ENCODE peak calls at places on chromosomes 2 and 18, in seven cellular contexts. One of them, this sample, is unnamed.

GRCh38 chr2:237900891-237901831 is 41.7 kb downstream of the RAMP1 start:
- DNase-seq in PC-3: no peak
- DNase-seq in NCI-H2029 treated with DMSO at 0.1 percent for 48 hours: peak; percentile 6
- DNase-seq in activated T-helper 9 cell treated with anti-CD3 and anti-CD28 coated beads, Interleukin-2, amount 50 U/mL, for 16 hours: no peak
- DNase-seq in midbrain: no peak
- DNase-seq in SK-MEL-5: no peak
- DNase-seq in stimulated activated CD8-positive, alpha-beta memory T cell treated with anti-CD3 and anti-CD28 coated beads, Interleukin-2, amount 100 ng/mL, for 48 hours: no peak
- DNase-seq in this sample: no peak

GRCh38 chr2:98348066-98348561 is 1.9 kb downstream of the CNGA3 start:
- DNase-seq in SK-MEL-5: no peak
- DNase-seq in midbrain: no peak
- DNase-seq in PC-3: no peak
- DNase-seq in NCI-H2029 treated with DMSO at 0.1 percent for 48 hours: no peak
- DNase-seq in stimulated activated CD8-positive, alpha-beta memory T cell treated with anti-CD3 and anti-CD28 coated beads, Interleukin-2, amount 100 ng/mL, for 48 hours: no peak
- DNase-seq in activated T-helper 9 cell treated with anti-CD3 and anti-CD28 coated beads, Interleukin-2, amount 50 U/mL, for 16 hours: no peak
- DNase-seq in this sample: peak; percentile 58

GRCh38 chr18:9965711-9966624 is 52.2 kb downstream of the VAPA start:
- DNase-seq in midbrain: no peak
- DNase-seq in SK-MEL-5: no peak
- DNase-seq in activated T-helper 9 cell treated with anti-CD3 and anti-CD28 coated beads, Interleukin-2, amount 50 U/mL, for 16 hours: no peak
- DNase-seq in NCI-H2029 treated with DMSO at 0.1 percent for 48 hours: no peak
- DNase-seq in stimulated activated CD8-positive, alpha-beta memory T cell treated with anti-CD3 and anti-CD28 coated beads, Interleukin-2, amount 100 ng/mL, for 48 hours: no peak
- DNase-seq in PC-3: no peak
- DNase-seq in this sample: no peak

GRCh38 chr2:176734868-176735267 is 465.6 kb downstream of the MTX2 start:
- DNase-seq in midbrain: no peak
- DNase-seq in PC-3: no peak
- DNase-seq in activated T-helper 9 cell treated with anti-CD3 and anti-CD28 coated beads, Interleukin-2, amount 50 U/mL, for 16 hours: no peak
- DNase-seq in SK-MEL-5: no peak
- DNase-seq in NCI-H2029 treated with DMSO at 0.1 percent for 48 hours: no peak
- DNase-seq in stimulated activated CD8-positive, alpha-beta memory T cell treated with anti-CD3 and anti-CD28 coated beads, Interleukin-2, amount 100 ng/mL, for 48 hours: no peak
- DNase-seq in this sample: no peak

GRCh38 chr18:944440-944839 is 39.8 kb downstream of the ADCYAP1 start:
- DNase-seq in NCI-H2029 treated with DMSO at 0.1 percent for 48 hours: no peak
- DNase-seq in midbrain: no peak
- DNase-seq in PC-3: peak; percentile 86
- DNase-seq in stimulated activated CD8-positive, alpha-beta memory T cell treated with anti-CD3 and anti-CD28 coated beads, Interleukin-2, amount 100 ng/mL, for 48 hours: no peak
- DNase-seq in activated T-helper 9 cell treated with anti-CD3 and anti-CD28 coated beads, Interleukin-2, amount 50 U/mL, for 16 hours: no peak
- DNase-seq in SK-MEL-5: peak; percentile 57
- DNase-seq in this sample: no peak

GRCh38 chr18:48818329-48819254 is 132.2 kb downstream of the SMAD7 start:
- DNase-seq in activated T-helper 9 cell treated with anti-CD3 and anti-CD28 coated beads, Interleukin-2, amount 50 U/mL, for 16 hours: no peak
- DNase-seq in stimulated activated CD8-positive, alpha-beta memory T cell treated with anti-CD3 and anti-CD28 coated beads, Interleukin-2, amount 100 ng/mL, for 48 hours: no peak
- DNase-seq in midbrain: no peak
- DNase-seq in NCI-H2029 treated with DMSO at 0.1 percent for 48 hours: no peak
- DNase-seq in PC-3: no peak
- DNase-seq in SK-MEL-5: no peak
- DNase-seq in this sample: peak; percentile 11

GRCh38 chr2:41966920-41967319 is 80.9 kb upstream of the PKDCC start:
- DNase-seq in activated T-helper 9 cell treated with anti-CD3 and anti-CD28 coated beads, Interleukin-2, amount 50 U/mL, for 16 hours: no peak
- DNase-seq in NCI-H2029 treated with DMSO at 0.1 percent for 48 hours: no peak
- DNase-seq in SK-MEL-5: no peak
- DNase-seq in stimulated activated CD8-positive, alpha-beta memory T cell treated with anti-CD3 and anti-CD28 coated beads, Interleukin-2, amount 100 ng/mL, for 48 hours: no peak
- DNase-seq in midbrain: peak; percentile 59
- DNase-seq in PC-3: no peak
- DNase-seq in this sample: peak; percentile 44

GRCh38 chr18:2303517-2304238 is 267.6 kb downstream of the METTL4 start:
- DNase-seq in PC-3: peak; percentile 81
- DNase-seq in midbrain: no peak
- DNase-seq in NCI-H2029 treated with DMSO at 0.1 percent for 48 hours: no peak
- DNase-seq in SK-MEL-5: no peak
- DNase-seq in activated T-helper 9 cell treated with anti-CD3 and anti-CD28 coated beads, Interleukin-2, amount 50 U/mL, for 16 hours: no peak
- DNase-seq in stimulated activated CD8-positive, alpha-beta memory T cell treated with anti-CD3 and anti-CD28 coated beads, Interleukin-2, amount 100 ng/mL, for 48 hours: no peak
- DNase-seq in this sample: no peak

GRCh38 chr2:239945751-239946569 is 79.2 kb downstream of the NDUFA10 start:
- DNase-seq in SK-MEL-5: no peak
- DNase-seq in stimulated activated CD8-positive, alpha-beta memory T cell treated with anti-CD3 and anti-CD28 coated beads, Interleukin-2, amount 100 ng/mL, for 48 hours: no peak
- DNase-seq in activated T-helper 9 cell treated with anti-CD3 and anti-CD28 coated beads, Interleukin-2, amount 50 U/mL, for 16 hours: no peak
- DNase-seq in PC-3: no peak
- DNase-seq in NCI-H2029 treated with DMSO at 0.1 percent for 48 hours: no peak
- DNase-seq in midbrain: no peak
- DNase-seq in this sample: peak; percentile 13

GRCh38 chr2:122261923-122262322 is 506.5 kb downstream of the TSN start:
- DNase-seq in PC-3: no peak
- DNase-seq in SK-MEL-5: no peak
- DNase-seq in activated T-helper 9 cell treated with anti-CD3 and anti-CD28 coated beads, Interleukin-2, amount 50 U/mL, for 16 hours: no peak
- DNase-seq in stimulated activated CD8-positive, alpha-beta memory T cell treated with anti-CD3 and anti-CD28 coated beads, Interleukin-2, amount 100 ng/mL, for 48 hours: no peak
- DNase-seq in NCI-H2029 treated with DMSO at 0.1 percent for 48 hours: no peak
- DNase-seq in midbrain: no peak
- DNase-seq in this sample: no peak

GRCh38 chr2:149924028-149924427 is 336.5 kb upstream of the MMADHC start:
- DNase-seq in activated T-helper 9 cell treated with anti-CD3 and anti-CD28 coated beads, Interleukin-2, amount 50 U/mL, for 16 hours: no peak
- DNase-seq in stimulated activated CD8-positive, alpha-beta memory T cell treated with anti-CD3 and anti-CD28 coated beads, Interleukin-2, amount 100 ng/mL, for 48 hours: no peak
- DNase-seq in NCI-H2029 treated with DMSO at 0.1 percent for 48 hours: no peak
- DNase-seq in PC-3: peak; percentile 61
- DNase-seq in midbrain: no peak
- DNase-seq in SK-MEL-5: no peak
- DNase-seq in this sample: no peak

GRCh38 chr2:105451571-105452140 is 52.8 kb upstream of the FHL2 start:
- DNase-seq in PC-3: no peak
- DNase-seq in activated T-helper 9 cell treated with anti-CD3 and anti-CD28 coated beads, Interleukin-2, amount 50 U/mL, for 16 hours: no peak
- DNase-seq in NCI-H2029 treated with DMSO at 0.1 percent for 48 hours: no peak
- DNase-seq in SK-MEL-5: no peak
- DNase-seq in midbrain: no peak
- DNase-seq in stimulated activated CD8-positive, alpha-beta memory T cell treated with anti-CD3 and anti-CD28 coated beads, Interleukin-2, amount 100 ng/mL, for 48 hours: no peak
- DNase-seq in this sample: no peak

GRCh38 chr2:85436836-85437487 is 18.4 kb downstream of the SH2D6 start:
- DNase-seq in midbrain: no peak
- DNase-seq in activated T-helper 9 cell treated with anti-CD3 and anti-CD28 coated beads, Interleukin-2, amount 50 U/mL, for 16 hours: no peak
- DNase-seq in PC-3: no peak
- DNase-seq in NCI-H2029 treated with DMSO at 0.1 percent for 48 hours: no peak
- DNase-seq in SK-MEL-5: no peak
- DNase-seq in stimulated activated CD8-positive, alpha-beta memory T cell treated with anti-CD3 and anti-CD28 coated beads, Interleukin-2, amount 100 ng/mL, for 48 hours: no peak
- DNase-seq in this sample: no peak

GRCh38 chr2:205543937-205544702 is 138.2 kb upstream of the NRP2 start:
- DNase-seq in PC-3: no peak
- DNase-seq in stimulated activated CD8-positive, alpha-beta memory T cell treated with anti-CD3 and anti-CD28 coated beads, Interleukin-2, amount 100 ng/mL, for 48 hours: no peak
- DNase-seq in activated T-helper 9 cell treated with anti-CD3 and anti-CD28 coated beads, Interleukin-2, amount 50 U/mL, for 16 hours: no peak
- DNase-seq in SK-MEL-5: no peak
- DNase-seq in midbrain: no peak
- DNase-seq in NCI-H2029 treated with DMSO at 0.1 percent for 48 hours: no peak
- DNase-seq in this sample: no peak

GRCh38 chr2:173150087-173150486 is 74.4 kb downstream of the MAP3K20 start:
- DNase-seq in midbrain: no peak
- DNase-seq in PC-3: no peak
- DNase-seq in SK-MEL-5: no peak
- DNase-seq in activated T-helper 9 cell treated with anti-CD3 and anti-CD28 coated beads, Interleukin-2, amount 50 U/mL, for 16 hours: no peak
- DNase-seq in NCI-H2029 treated with DMSO at 0.1 percent for 48 hours: no peak
- DNase-seq in stimulated activated CD8-positive, alpha-beta memory T cell treated with anti-CD3 and anti-CD28 coated beads, Interleukin-2, amount 100 ng/mL, for 48 hours: no peak
- DNase-seq in this sample: no peak

GRCh38 chr2:47354013-47354816 is 48.7 kb upstream of the MSH2 start:
- DNase-seq in stimulated activated CD8-positive, alpha-beta memory T cell treated with anti-CD3 and anti-CD28 coated beads, Interleukin-2, amount 100 ng/mL, for 48 hours: no peak
- DNase-seq in PC-3: peak; percentile 85
- DNase-seq in NCI-H2029 treated with DMSO at 0.1 percent for 48 hours: no peak
- DNase-seq in activated T-helper 9 cell treated with anti-CD3 and anti-CD28 coated beads, Interleukin-2, amount 50 U/mL, for 16 hours: no peak
- DNase-seq in midbrain: no peak
- DNase-seq in SK-MEL-5: no peak
- DNase-seq in this sample: no peak

GRCh38 chr2:134724341-134724740 is 5.5 kb upstream of the TMEM163 start:
- DNase-seq in midbrain: no peak
- DNase-seq in SK-MEL-5: no peak
- DNase-seq in activated T-helper 9 cell treated with anti-CD3 and anti-CD28 coated beads, Interleukin-2, amount 50 U/mL, for 16 hours: no peak
- DNase-seq in stimulated activated CD8-positive, alpha-beta memory T cell treated with anti-CD3 and anti-CD28 coated beads, Interleukin-2, amount 100 ng/mL, for 48 hours: no peak
- DNase-seq in PC-3: no peak
- DNase-seq in NCI-H2029 treated with DMSO at 0.1 percent for 48 hours: no peak
- DNase-seq in this sample: no peak

GRCh38 chr2:124048664-124049063 is 23.6 kb downstream of the CNTNAP5 start:
- DNase-seq in stimulated activated CD8-positive, alpha-beta memory T cell treated with anti-CD3 and anti-CD28 coated beads, Interleukin-2, amount 100 ng/mL, for 48 hours: no peak
- DNase-seq in SK-MEL-5: no peak
- DNase-seq in NCI-H2029 treated with DMSO at 0.1 percent for 48 hours: no peak
- DNase-seq in midbrain: no peak
- DNase-seq in PC-3: no peak
- DNase-seq in activated T-helper 9 cell treated with anti-CD3 and anti-CD28 coated beads, Interleukin-2, amount 50 U/mL, for 16 hours: no peak
- DNase-seq in this sample: no peak

GRCh38 chr18:23648456-23648855 is 14.3 kb downstream of the ANKRD29 start:
- DNase-seq in midbrain: no peak
- DNase-seq in SK-MEL-5: no peak
- DNase-seq in stimulated activated CD8-positive, alpha-beta memory T cell treated with anti-CD3 and anti-CD28 coated beads, Interleukin-2, amount 100 ng/mL, for 48 hours: no peak
- DNase-seq in activated T-helper 9 cell treated with anti-CD3 and anti-CD28 coated beads, Interleukin-2, amount 50 U/mL, for 16 hours: no peak
- DNase-seq in PC-3: no peak
- DNase-seq in NCI-H2029 treated with DMSO at 0.1 percent for 48 hours: no peak
- DNase-seq in this sample: no peak

GRCh38 chr2:101113441-101114267 is 37.5 kb downstream of the TBC1D8 start:
- DNase-seq in stimulated activated CD8-positive, alpha-beta memory T cell treated with anti-CD3 and anti-CD28 coated beads, Interleukin-2, amount 100 ng/mL, for 48 hours: no peak
- DNase-seq in SK-MEL-5: peak; percentile 92
- DNase-seq in PC-3: peak; percentile 90
- DNase-seq in midbrain: no peak
- DNase-seq in NCI-H2029 treated with DMSO at 0.1 percent for 48 hours: peak; percentile 73
- DNase-seq in activated T-helper 9 cell treated with anti-CD3 and anti-CD28 coated beads, Interleukin-2, amount 50 U/mL, for 16 hours: no peak
- DNase-seq in this sample: no peak

GRCh38 chr2:26479131-26479970 is 1.4 kb upstream of the OTOF start:
- DNase-seq in SK-MEL-5: no peak
- DNase-seq in PC-3: no peak
- DNase-seq in activated T-helper 9 cell treated with anti-CD3 and anti-CD28 coated beads, Interleukin-2, amount 50 U/mL, for 16 hours: no peak
- DNase-seq in NCI-H2029 treated with DMSO at 0.1 percent for 48 hours: no peak
- DNase-seq in stimulated activated CD8-positive, alpha-beta memory T cell treated with anti-CD3 and anti-CD28 coated beads, Interleukin-2, amount 100 ng/mL, for 48 hours: no peak
- DNase-seq in midbrain: no peak
- DNase-seq in this sample: no peak

GRCh38 chr2:96809951-96810782 is 5.9 kb upstream of the CNNM3 start:
- DNase-seq in stimulated activated CD8-positive, alpha-beta memory T cell treated with anti-CD3 and anti-CD28 coated beads, Interleukin-2, amount 100 ng/mL, for 48 hours: no peak
- DNase-seq in PC-3: no peak
- DNase-seq in midbrain: no peak
- DNase-seq in activated T-helper 9 cell treated with anti-CD3 and anti-CD28 coated beads, Interleukin-2, amount 50 U/mL, for 16 hours: no peak
- DNase-seq in SK-MEL-5: no peak
- DNase-seq in NCI-H2029 treated with DMSO at 0.1 percent for 48 hours: no peak
- DNase-seq in this sample: no peak

GRCh38 chr2:101518470-101519172 is 43.7 kb upstream of the RFX8 start:
- DNase-seq in midbrain: peak; percentile 74
- DNase-seq in PC-3: peak; percentile 94
- DNase-seq in SK-MEL-5: peak; percentile 68
- DNase-seq in activated T-helper 9 cell treated with anti-CD3 and anti-CD28 coated beads, Interleukin-2, amount 50 U/mL, for 16 hours: no peak
- DNase-seq in NCI-H2029 treated with DMSO at 0.1 percent for 48 hours: peak; percentile 24
- DNase-seq in stimulated activated CD8-positive, alpha-beta memory T cell treated with anti-CD3 and anti-CD28 coated beads, Interleukin-2, amount 100 ng/mL, for 48 hours: no peak
- DNase-seq in this sample: peak; percentile 70

GRCh38 chr18:37321578-37322496 is 243.8 kb downstream of the CELF4 start:
- DNase-seq in midbrain: no peak
- DNase-seq in SK-MEL-5: no peak
- DNase-seq in activated T-helper 9 cell treated with anti-CD3 and anti-CD28 coated beads, Interleukin-2, amount 50 U/mL, for 16 hours: no peak
- DNase-seq in PC-3: no peak
- DNase-seq in stimulated activated CD8-positive, alpha-beta memory T cell treated with anti-CD3 and anti-CD28 coated beads, Interleukin-2, amount 100 ng/mL, for 48 hours: no peak
- DNase-seq in NCI-H2029 treated with DMSO at 0.1 percent for 48 hours: no peak
- DNase-seq in this sample: no peak

GRCh38 chr18:79987566-79987965 is 797 bp downstream of the TXNL4A start:
- DNase-seq in stimulated activated CD8-positive, alpha-beta memory T cell treated with anti-CD3 and anti-CD28 coated beads, Interleukin-2, amount 100 ng/mL, for 48 hours: no peak
- DNase-seq in SK-MEL-5: no peak
- DNase-seq in midbrain: no peak
- DNase-seq in PC-3: no peak
- DNase-seq in activated T-helper 9 cell treated with anti-CD3 and anti-CD28 coated beads, Interleukin-2, amount 50 U/mL, for 16 hours: no peak
- DNase-seq in NCI-H2029 treated with DMSO at 0.1 percent for 48 hours: no peak
- DNase-seq in this sample: no peak

GRCh38 chr18:62586781-62587487 is 64.1 kb downstream of the ZCCHC2 start:
- DNase-seq in PC-3: no peak
- DNase-seq in stimulated activated CD8-positive, alpha-beta memory T cell treated with anti-CD3 and anti-CD28 coated beads, Interleukin-2, amount 100 ng/mL, for 48 hours: no peak
- DNase-seq in NCI-H2029 treated with DMSO at 0.1 percent for 48 hours: no peak
- DNase-seq in activated T-helper 9 cell treated with anti-CD3 and anti-CD28 coated beads, Interleukin-2, amount 50 U/mL, for 16 hours: no peak
- DNase-seq in midbrain: peak; percentile 4
- DNase-seq in SK-MEL-5: no peak
- DNase-seq in this sample: no peak

GRCh38 chr18:52408800-52409302 is 68.9 kb downstream of the DCC start:
- DNase-seq in NCI-H2029 treated with DMSO at 0.1 percent for 48 hours: no peak
- DNase-seq in PC-3: no peak
- DNase-seq in midbrain: no peak
- DNase-seq in SK-MEL-5: peak; percentile 96
- DNase-seq in activated T-helper 9 cell treated with anti-CD3 and anti-CD28 coated beads, Interleukin-2, amount 50 U/mL, for 16 hours: no peak
- DNase-seq in stimulated activated CD8-positive, alpha-beta memory T cell treated with anti-CD3 and anti-CD28 coated beads, Interleukin-2, amount 100 ng/mL, for 48 hours: no peak
- DNase-seq in this sample: no peak

GRCh38 chr18:58394046-58394445 is 234.8 kb downstream of the ALPK2 start:
- DNase-seq in SK-MEL-5: no peak
- DNase-seq in midbrain: no peak
- DNase-seq in stimulated activated CD8-positive, alpha-beta memory T cell treated with anti-CD3 and anti-CD28 coated beads, Interleukin-2, amount 100 ng/mL, for 48 hours: no peak
- DNase-seq in activated T-helper 9 cell treated with anti-CD3 and anti-CD28 coated beads, Interleukin-2, amount 50 U/mL, for 16 hours: no peak
- DNase-seq in NCI-H2029 treated with DMSO at 0.1 percent for 48 hours: no peak
- DNase-seq in PC-3: no peak
- DNase-seq in this sample: no peak

GRCh38 chr2:187349328-187349944 is 98.6 kb downstream of the CALCRL start:
- DNase-seq in stimulated activated CD8-positive, alpha-beta memory T cell treated with anti-CD3 and anti-CD28 coated beads, Interleukin-2, amount 100 ng/mL, for 48 hours: no peak
- DNase-seq in midbrain: no peak
- DNase-seq in activated T-helper 9 cell treated with anti-CD3 and anti-CD28 coated beads, Interleukin-2, amount 50 U/mL, for 16 hours: no peak
- DNase-seq in PC-3: no peak
- DNase-seq in SK-MEL-5: no peak
- DNase-seq in NCI-H2029 treated with DMSO at 0.1 percent for 48 hours: no peak
- DNase-seq in this sample: no peak

GRCh38 chr2:138177693-138178092 is 213.4 kb downstream of the HNMT start:
- DNase-seq in PC-3: no peak
- DNase-seq in activated T-helper 9 cell treated with anti-CD3 and anti-CD28 coated beads, Interleukin-2, amount 50 U/mL, for 16 hours: no peak
- DNase-seq in stimulated activated CD8-positive, alpha-beta memory T cell treated with anti-CD3 and anti-CD28 coated beads, Interleukin-2, amount 100 ng/mL, for 48 hours: no peak
- DNase-seq in midbrain: no peak
- DNase-seq in SK-MEL-5: no peak
- DNase-seq in NCI-H2029 treated with DMSO at 0.1 percent for 48 hours: no peak
- DNase-seq in this sample: no peak

GRCh38 chr18:43883886-43884285 is 606.6 kb upstream of the SYT4 start:
- DNase-seq in NCI-H2029 treated with DMSO at 0.1 percent for 48 hours: no peak
- DNase-seq in stimulated activated CD8-positive, alpha-beta memory T cell treated with anti-CD3 and anti-CD28 coated beads, Interleukin-2, amount 100 ng/mL, for 48 hours: no peak
- DNase-seq in PC-3: no peak
- DNase-seq in SK-MEL-5: no peak
- DNase-seq in activated T-helper 9 cell treated with anti-CD3 and anti-CD28 coated beads, Interleukin-2, amount 50 U/mL, for 16 hours: no peak
- DNase-seq in midbrain: no peak
- DNase-seq in this sample: no peak

GRCh38 chr2:130825231-130825971 is 11.3 kb upstream of the ARHGEF4 start:
- DNase-seq in stimulated activated CD8-positive, alpha-beta memory T cell treated with anti-CD3 and anti-CD28 coated beads, Interleukin-2, amount 100 ng/mL, for 48 hours: no peak
- DNase-seq in midbrain: peak; percentile 76
- DNase-seq in SK-MEL-5: no peak
- DNase-seq in PC-3: no peak
- DNase-seq in NCI-H2029 treated with DMSO at 0.1 percent for 48 hours: no peak
- DNase-seq in activated T-helper 9 cell treated with anti-CD3 and anti-CD28 coated beads, Interleukin-2, amount 50 U/mL, for 16 hours: no peak
- DNase-seq in this sample: peak; percentile 45

GRCh38 chr2:2542966-2543555 is 212.0 kb upstream of the MYT1L start:
- DNase-seq in midbrain: no peak
- DNase-seq in SK-MEL-5: peak; percentile 29
- DNase-seq in PC-3: no peak
- DNase-seq in NCI-H2029 treated with DMSO at 0.1 percent for 48 hours: no peak
- DNase-seq in stimulated activated CD8-positive, alpha-beta memory T cell treated with anti-CD3 and anti-CD28 coated beads, Interleukin-2, amount 100 ng/mL, for 48 hours: no peak
- DNase-seq in activated T-helper 9 cell treated with anti-CD3 and anti-CD28 coated beads, Interleukin-2, amount 50 U/mL, for 16 hours: no peak
- DNase-seq in this sample: no peak

GRCh38 chr2:221997100-221997499 is 301.7 kb downstream of the PAX3 start:
- DNase-seq in PC-3: peak; percentile 90
- DNase-seq in stimulated activated CD8-positive, alpha-beta memory T cell treated with anti-CD3 and anti-CD28 coated beads, Interleukin-2, amount 100 ng/mL, for 48 hours: no peak
- DNase-seq in activated T-helper 9 cell treated with anti-CD3 and anti-CD28 coated beads, Interleukin-2, amount 50 U/mL, for 16 hours: no peak
- DNase-seq in SK-MEL-5: no peak
- DNase-seq in midbrain: no peak
- DNase-seq in NCI-H2029 treated with DMSO at 0.1 percent for 48 hours: no peak
- DNase-seq in this sample: no peak

GRCh38 chr2:1947316-1947715 is 203.0 kb upstream of the PXDN start:
- DNase-seq in NCI-H2029 treated with DMSO at 0.1 percent for 48 hours: no peak
- DNase-seq in activated T-helper 9 cell treated with anti-CD3 and anti-CD28 coated beads, Interleukin-2, amount 50 U/mL, for 16 hours: no peak
- DNase-seq in midbrain: no peak
- DNase-seq in stimulated activated CD8-positive, alpha-beta memory T cell treated with anti-CD3 and anti-CD28 coated beads, Interleukin-2, amount 100 ng/mL, for 48 hours: no peak
- DNase-seq in SK-MEL-5: no peak
- DNase-seq in PC-3: no peak
- DNase-seq in this sample: no peak

GRCh38 chr2:165952600-165953210 is 871 bp downstream of the TTC21B start:
- DNase-seq in SK-MEL-5: no peak
- DNase-seq in midbrain: no peak
- DNase-seq in NCI-H2029 treated with DMSO at 0.1 percent for 48 hours: no peak
- DNase-seq in stimulated activated CD8-positive, alpha-beta memory T cell treated with anti-CD3 and anti-CD28 coated beads, Interleukin-2, amount 100 ng/mL, for 48 hours: no peak
- DNase-seq in activated T-helper 9 cell treated with anti-CD3 and anti-CD28 coated beads, Interleukin-2, amount 50 U/mL, for 16 hours: no peak
- DNase-seq in PC-3: peak; percentile 83
- DNase-seq in this sample: no peak